ENCODE peak calls at places on chromosomes 5 and 9, in nine cellular contexts. Z is adrenal gland, H is fibroblast of lung, J is kidney, Q is endodermal cell, G is psoas muscle, O is aorta, V is right cardiac atrium, P is GM23248. K is an unnamed sample. For H3K4me1, the result is how much of the 10 kb centered on the place peaks cover.

GRCh38 chr5:1174122-1174936 is 27.1 kb upstream of the SLC6A19 start:
- DNase-seq in Z (peak), O (peak), J (peak), Q (peak), G (peak), P (peak), H (peak), V (peak), K (no peak)

GRCh38 chr5:32475338-32476097 is 31.0 kb upstream of the ZFR start:
- DNase-seq in Z (no peak), P (peak), Q (no peak), G (no peak), O (no peak), V (no peak), J (no peak), H (no peak), K (no peak)

GRCh38 chr5:156759156-156759555 is 90.9 kb upstream of the PPP1R2B start:
- DNase-seq in J (no peak), H (no peak), Z (no peak), P (no peak), G (no peak), V (peak), Q (no peak), O (no peak), K (no peak)

GRCh38 chr5:68149189-68149588 is 66.4 kb upstream of the PIK3R1 start:
- DNase-seq in P (no peak), V (no peak), Q (no peak), O (no peak), Z (no peak), J (no peak), H (peak), G (no peak), K (no peak)

GRCh38 chr9:113929634-113930092 is 53.6 kb downstream of the ZNF618 start:
- DNase-seq in O (no peak), Z (no peak), Q (no peak), H (peak), P (peak), J (no peak), V (no peak), G (no peak), K (no peak)

GRCh38 chr9:121026260-121026691 is 23.8 kb downstream of the C5 start:
- DNase-seq in G (no peak), Z (no peak), P (peak), J (no peak), Q (no peak), H (peak), O (no peak), V (no peak), K (no peak)

GRCh38 chr9:38074441-38074943 is 5.5 kb upstream of the SHB start:
- DNase-seq in G (no peak), Z (peak), P (peak), V (no peak), Q (peak), O (no peak), J (no peak), H (peak), K (no peak)

GRCh38 chr9:114366334-114367128 is 21.3 kb downstream of the AKNA start:
- DNase-seq in H (peak), J (peak), G (no peak), Q (no peak), V (no peak), P (peak), O (no peak), Z (no peak), K (no peak)

GRCh38 chr9:116318463-116319271 is 165.1 kb downstream of the PAPPA start:
- DNase-seq in G (peak), J (no peak), Q (peak), P (peak), H (peak), V (peak), O (no peak), Z (peak), K (no peak)

GRCh38 chr9:129245276-129245675 is 67.2 kb upstream of the IER5L start:
- DNase-seq in H (peak), O (peak), G (peak), V (peak), Z (no peak), J (peak), Q (no peak), P (peak), K (peak)

GRCh38 chr9:27468450-27469110 is 55.5 kb upstream of the IFNK start:
- DNase-seq in V (no peak), O (no peak), P (no peak), J (no peak), Z (no peak), G (no peak), H (peak), Q (no peak), K (no peak)

GRCh38 chr5:87340716-87341115 is 72.0 kb downstream of the CCNH start:
- DNase-seq in Q (no peak), G (no peak), Z (no peak), O (no peak), V (no peak), J (no peak), P (no peak), H (no peak), K (no peak)

GRCh38 chr9:97529363-97530076 is 28.1 kb downstream of the TMOD1 start:
- DNase-seq in V (peak), P (peak), Q (no peak), G (peak), O (no peak), Z (peak), H (peak), J (no peak), K (no peak)

GRCh38 chr5:10707198-10708187 is 53.5 kb downstream of the DAP start:
- DNase-seq in G (no peak), Z (no peak), Q (no peak), O (no peak), J (no peak), P (peak), V (no peak), H (peak), K (no peak)

GRCh38 chr9:128149001-128149701 is at the start of gene LCN2:
- DNase-seq in Z (no peak), G (peak), O (peak), H (no peak), V (no peak), J (peak), P (no peak), Q (peak), K (peak)

GRCh38 chr9:72576087-72576486 is 54.7 kb downstream of the TMC1 start:
- DNase-seq in H (no peak), G (no peak), Q (no peak), P (no peak), J (no peak), Z (no peak), O (no peak), V (no peak), K (no peak)

GRCh38 chr5:56330806-56331205 is 97.7 kb upstream of the ANKRD55 start:
- DNase-seq in Z (no peak), P (no peak), V (no peak), H (no peak), O (no peak), J (no peak), Q (no peak), G (no peak), K (no peak)

GRCh38 chr5:15579193-15579990 is 79.4 kb downstream of the FBXL7 start:
- DNase-seq in Z (no peak), Q (no peak), V (no peak), J (no peak), P (no peak), G (no peak), H (no peak), O (no peak), K (no peak)

GRCh38 chr5:1494780-1495524 is 28.8 kb downstream of the LPCAT1 start:
- DNase-seq in J (no peak), V (no peak), G (peak), Q (no peak), H (no peak), O (no peak), Z (no peak), P (no peak), K (peak)

GRCh38 chr9:90607701-90608122 is 34.9 kb downstream of the DIRAS2 start:
- DNase-seq in G (no peak), P (no peak), Z (no peak), H (no peak), O (no peak), V (no peak), Q (no peak), J (no peak), K (peak)

GRCh38 chr5:158451983-158452710 is 593.2 kb upstream of the CLINT1 start:
- DNase-seq in Z (no peak), H (no peak), O (no peak), G (peak), V (peak), Q (no peak), P (no peak), J (no peak), K (no peak)

GRCh38 chr5:35926389-35927051 is 11.9 kb downstream of the CAPSL start:
- DNase-seq in H (peak), Z (peak), G (no peak), V (no peak), Q (peak), P (peak), J (no peak), O (no peak), K (peak)

GRCh38 chr9:38621434-38622082 is 1.2 kb upstream of the ANKRD18A start:
- DNase-seq in O (no peak), V (peak), Q (peak), J (peak), Z (no peak), H (peak), G (peak), P (no peak), K (peak)

GRCh38 chr5:35454011-35454525 is 163.6 kb upstream of the SPEF2 start:
- DNase-seq in G (no peak), J (no peak), Q (no peak), O (no peak), P (no peak), Z (no peak), V (no peak), H (no peak), K (no peak)

GRCh38 chr9:72828281-72828731 is 124.5 kb downstream of the ALDH1A1 start:
- DNase-seq in O (no peak), Z (no peak), V (no peak), J (no peak), H (peak), Q (no peak), P (peak), G (no peak), K (no peak)

GRCh38 chr9:135105938-135106491 is 18.5 kb downstream of the OLFM1 start:
- DNase-seq in V (no peak), P (no peak), G (no peak), Z (no peak), O (no peak), Q (no peak), J (no peak), H (no peak), K (no peak)

DNA sequence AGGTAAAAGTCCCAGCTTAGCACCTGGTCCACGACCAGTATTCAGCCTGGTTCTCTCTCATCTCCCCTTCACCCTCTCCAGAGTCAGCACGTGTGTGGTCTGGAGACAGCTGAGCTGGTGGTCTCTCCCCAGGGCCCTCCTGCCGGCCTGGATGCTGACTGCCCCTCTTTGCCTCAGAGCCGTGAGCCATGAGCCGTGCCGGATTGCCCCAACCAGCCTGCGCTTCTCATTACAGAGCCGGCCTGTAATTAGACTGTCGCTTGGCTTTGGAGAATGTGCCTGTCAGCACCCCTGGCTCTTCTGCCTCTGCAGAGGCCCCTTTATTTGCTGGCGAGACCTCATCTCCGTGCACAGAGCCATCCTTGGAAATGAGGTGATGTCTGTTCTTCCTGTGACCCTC is 118.7 kb upstream of the BOD1 start:
- DNase-seq in Q (no peak), G (no peak), H (no peak), V (no peak), P (no peak), J (no peak), O (no peak), Z (no peak), K (no peak)
- H3K4me1 ChIP-seq in Q (under half), G (under half), H (under half), V (under half), P (under half), J (under half), O (under half), Z (under half), K (under half)

DNA sequence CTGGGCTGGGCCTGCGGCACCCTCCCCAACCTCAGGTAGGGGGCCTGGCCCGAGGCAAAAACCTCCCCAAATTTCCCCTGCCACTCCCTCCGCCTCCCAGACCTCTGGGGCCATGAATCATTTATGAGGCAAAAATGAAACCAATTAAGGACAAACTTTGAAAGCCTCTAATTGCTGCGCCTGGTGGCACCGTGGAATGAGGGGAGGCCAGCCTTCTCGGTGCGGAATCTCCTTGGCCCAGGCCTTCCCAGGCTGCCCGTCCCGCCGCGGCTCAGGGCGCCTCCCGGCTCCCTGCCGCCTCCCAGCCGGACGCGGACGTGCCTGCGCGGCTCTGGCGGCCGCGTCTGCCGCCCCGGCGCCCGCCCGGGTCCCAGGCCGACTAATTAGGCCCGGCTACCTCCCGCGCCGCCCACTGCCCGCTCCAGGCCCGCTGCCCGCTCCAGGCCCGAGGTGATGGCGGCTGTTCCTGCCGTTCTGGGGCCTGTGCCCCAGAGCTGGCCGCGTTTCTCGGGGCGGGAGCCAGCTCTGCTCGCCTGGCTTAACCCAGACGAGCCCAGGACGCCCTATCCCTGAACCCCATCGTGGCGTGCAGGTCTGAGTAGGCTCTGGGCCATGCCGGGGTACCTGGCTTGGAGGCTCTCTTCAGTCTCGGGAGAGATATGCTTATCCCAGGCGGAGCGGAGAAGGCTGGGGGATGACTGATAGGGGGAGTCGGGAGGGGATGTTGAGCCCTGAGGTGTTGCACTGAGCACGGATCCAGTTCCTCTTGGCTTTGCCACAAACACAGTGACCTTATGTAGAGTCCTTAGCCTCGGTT is 20.1 kb downstream of the CXXC5 start:
- DNase-seq in V (no peak), G (peak), H (peak), Q (peak), Z (no peak), J (peak), O (no peak), P (peak), K (no peak)
- H3K4me1 ChIP-seq in V (under half), G (half or more), H (under half), Q (under half), Z (half or more), J (half or more), O (under half), P (under half), K (under half)

DNA sequence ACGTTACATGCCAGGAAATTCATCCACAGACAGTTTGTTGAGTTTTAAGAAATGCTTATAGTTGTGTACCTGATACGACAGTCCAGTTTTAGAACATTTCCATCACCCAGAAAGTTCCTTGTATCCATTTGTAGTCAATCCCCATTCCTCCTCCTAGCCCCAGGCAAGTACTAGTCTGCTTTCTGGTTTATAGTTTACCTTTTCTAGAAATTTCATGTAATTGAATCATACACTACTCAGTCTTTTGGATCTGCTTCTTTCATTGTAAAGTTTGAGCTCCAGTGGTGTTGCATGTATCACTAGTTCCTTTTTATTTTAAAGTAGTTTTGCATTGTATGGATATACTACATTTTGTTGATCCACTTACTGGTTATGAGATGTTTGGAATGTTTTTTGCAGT is 291.2 kb downstream of the AOPEP start:
- DNase-seq in P (peak), V (no peak), H (no peak), Q (no peak), G (no peak), J (no peak), O (no peak), Z (no peak), K (no peak)
- H3K4me1 ChIP-seq in P (half or more), V (under half), H (under half), Q (under half), G (half or more), J (under half), O (under half), Z (under half), K (under half)

GRCh38 chr5:132263548-132264261 is 6.2 kb downstream of the PDLIM4 start:
- DNase-seq in H (peak), O (peak), J (peak), Q (peak), Z (peak), V (peak), P (peak), G (no peak), K (peak)
- H3K4me1 ChIP-seq in H (half or more), O (under half), J (under half), Q (under half), Z (under half), V (under half), P (half or more), G (under half), K (under half)

GRCh38 chr9:137666950-137667670 is 48.3 kb downstream of the EHMT1 start:
- DNase-seq in V (no peak), G (no peak), H (no peak), Q (peak), Z (peak), J (no peak), O (peak), P (no peak), K (no peak)
- H3K4me1 ChIP-seq in V (under half), G (under half), H (under half), Q (under half), Z (half or more), J (under half), O (under half), P (under half), K (under half)

DNA sequence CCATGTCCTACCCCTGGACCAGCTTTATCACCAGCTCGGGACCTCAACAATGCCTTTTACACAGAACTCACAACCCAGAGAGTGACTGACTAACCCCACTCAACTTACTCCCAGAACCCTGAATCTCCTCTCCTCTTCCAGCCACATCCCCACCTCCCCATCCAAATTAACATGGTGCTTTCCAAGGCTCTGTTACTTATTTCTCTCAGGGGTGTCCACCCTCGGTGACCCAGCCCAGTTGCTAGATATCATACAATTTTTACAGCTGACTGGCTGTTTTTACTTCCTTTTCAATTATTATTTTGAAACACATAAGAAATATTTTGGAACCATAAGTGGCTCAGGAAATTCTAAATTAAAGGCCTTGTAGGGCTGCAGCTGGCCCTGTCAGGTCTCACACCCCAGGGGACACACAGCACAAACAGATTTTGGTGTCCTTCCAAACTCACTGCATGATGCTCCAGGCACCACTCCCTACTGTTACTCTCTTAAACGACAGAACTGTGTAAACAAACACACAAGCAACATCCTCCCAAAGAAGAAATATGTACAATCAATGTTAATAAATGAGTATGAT is 180.6 kb downstream of the ADAMTS12 start:
- DNase-seq in P (no peak), Q (no peak), O (no peak), J (no peak), H (no peak), V (no peak), Z (no peak), G (peak), K (no peak)
- H3K4me1 ChIP-seq in P (under half), Q (under half), O (under half), J (under half), H (under half), V (under half), Z (under half), G (under half), K (under half)

GRCh38 chr5:139658501-139658927 is 10.4 kb downstream of the CXXC5 start:
- DNase-seq in Z (no peak), V (peak), O (no peak), G (peak), Q (no peak), P (peak), J (no peak), H (peak), K (no peak)

GRCh38 chr5:139657363-139658321 is 9.5 kb downstream of the CXXC5 start:
- DNase-seq in J (peak), H (peak), Z (no peak), O (no peak), G (no peak), V (peak), Q (no peak), P (peak), K (no peak)

GRCh38 chr5:139659673-139660072 is 11.5 kb downstream of the CXXC5 start:
- DNase-seq in P (peak), Z (no peak), G (no peak), O (no peak), H (peak), J (peak), V (no peak), Q (peak), K (no peak)

GRCh38 chr5:139660105-139660915 is 12.2 kb downstream of the CXXC5 start:
- DNase-seq in G (peak), P (peak), Q (no peak), J (peak), V (peak), H (no peak), Z (peak), O (peak), K (peak)

GRCh38 chr5:139658928-139659667 is 10.9 kb downstream of the CXXC5 start:
- DNase-seq in Q (peak), H (peak), J (peak), G (peak), O (no peak), V (peak), Z (peak), P (peak), K (no peak)
- H3K4me1 ChIP-seq in Q (under half), H (under half), J (half or more), G (half or more), O (under half), V (under half), Z (half or more), P (half or more), K (half or more)

K was measured in right lobe of liver.